ENCODE peak calls at places on chromosomes 1 and 21, in eight cellular contexts. O is fibroblast of lung; P is CD8-positive, alpha-beta T cell; Y is AG04450; E is upper lobe of left lung; G is Caco-2; X is GM12865; R is right lobe of liver. H is an unnamed sample.

GRCh38 chr1:26239936-26240335 is 5.9 kb downstream of the CEP85 start:
- DNase-seq in P (no peak), O (no peak), Y (no peak), R (no peak), G (no peak), X (no peak), E (no peak), H (no peak)

GRCh38 chr1:205517288-205517687 is 12.8 kb downstream of the CDK18 start:
- DNase-seq in E (no peak), O (no peak), X (no peak), R (no peak), G (no peak), P (no peak), Y (no peak), H (no peak)

GRCh38 chr1:2350486-2350885 is 40.9 kb downstream of the MORN1 start:
- DNase-seq in Y (no peak), R (no peak), G (no peak), E (peak), P (no peak), O (no peak), X (no peak), H (no peak)

GRCh38 chr1:99602404-99602969 is 43.4 kb upstream of the PALMD start:
- DNase-seq in O (no peak), E (no peak), G (no peak), R (no peak), P (no peak), Y (no peak), X (no peak), H (no peak)

GRCh38 chr1:22500476-22500875 is 48.8 kb downstream of the ZBTB40 start:
- DNase-seq in Y (peak), G (no peak), P (no peak), R (peak), O (peak), E (no peak), X (no peak), H (no peak)

GRCh38 chr21:39313042-39313456 is 383 bp downstream of the BRWD1 start:
- DNase-seq in G (no peak), R (peak), E (peak), Y (no peak), P (peak), O (no peak), X (peak), H (peak)

GRCh38 chr1:180168786-180169640 is 14.3 kb downstream of the QSOX1 start:
- DNase-seq in E (no peak), R (peak), G (peak), Y (no peak), P (no peak), X (peak), O (peak), H (no peak)

GRCh38 chr1:246214708-246215504 is 292.2 kb downstream of the SMYD3 start:
- DNase-seq in O (peak), X (peak), P (no peak), G (no peak), R (no peak), E (no peak), Y (peak), H (no peak)

GRCh38 chr1:166870584-166870983 is 5.5 kb downstream of the TADA1 start:
- DNase-seq in Y (no peak), E (no peak), P (no peak), R (peak), X (no peak), O (no peak), G (no peak), H (no peak)

GRCh38 chr1:167474191-167474641 is 44.1 kb downstream of the CD247 start:
- DNase-seq in G (no peak), X (no peak), E (no peak), O (no peak), Y (no peak), P (no peak), R (no peak), H (no peak)

GRCh38 chr1:12572506-12572905 is 45.5 kb downstream of the DHRS3 start:
- DNase-seq in Y (no peak), G (no peak), R (no peak), E (no peak), X (no peak), O (no peak), P (no peak), H (no peak)

GRCh38 chr1:85297855-85298629 is 21.6 kb upstream of the BCL10 start:
- DNase-seq in O (peak), R (no peak), E (no peak), X (peak), P (peak), G (no peak), Y (peak), H (no peak)

GRCh38 chr1:26021647-26022403 is at the start of gene EXTL1:
- DNase-seq in Y (no peak), X (no peak), P (no peak), G (peak), R (no peak), O (peak), E (peak), H (no peak)

GRCh38 chr1:109823543-109824348 is 60.0 kb upstream of the EPS8L3 start:
- DNase-seq in O (peak), G (peak), Y (no peak), X (no peak), E (peak), P (no peak), R (no peak), H (no peak)

GRCh38 chr1:27824411-27824810 is 6.2 kb upstream of the PPP1R8 start:
- DNase-seq in E (no peak), O (no peak), X (no peak), R (no peak), G (no peak), P (no peak), Y (no peak), H (no peak)

GRCh38 chr1:3604468-3604974 is 6.8 kb downstream of the MEGF6 start:
- DNase-seq in P (no peak), E (no peak), G (no peak), R (no peak), O (no peak), Y (no peak), X (no peak), H (no peak)

GRCh38 chr1:228927947-228928898 is 192.9 kb downstream of the RHOU start:
- DNase-seq in Y (no peak), O (peak), X (peak), E (no peak), G (no peak), P (no peak), R (no peak), H (no peak)

GRCh38 chr21:33951276-33952178 is 35.9 kb upstream of the ATP5PO start:
- DNase-seq in R (no peak), O (no peak), E (no peak), P (no peak), X (peak), G (no peak), Y (no peak), H (no peak)

GRCh38 chr1:185720633-185721272 is 13.4 kb upstream of the HMCN1 start:
- DNase-seq in G (peak), P (no peak), E (no peak), Y (no peak), X (peak), O (peak), R (no peak), H (no peak)

DNA sequence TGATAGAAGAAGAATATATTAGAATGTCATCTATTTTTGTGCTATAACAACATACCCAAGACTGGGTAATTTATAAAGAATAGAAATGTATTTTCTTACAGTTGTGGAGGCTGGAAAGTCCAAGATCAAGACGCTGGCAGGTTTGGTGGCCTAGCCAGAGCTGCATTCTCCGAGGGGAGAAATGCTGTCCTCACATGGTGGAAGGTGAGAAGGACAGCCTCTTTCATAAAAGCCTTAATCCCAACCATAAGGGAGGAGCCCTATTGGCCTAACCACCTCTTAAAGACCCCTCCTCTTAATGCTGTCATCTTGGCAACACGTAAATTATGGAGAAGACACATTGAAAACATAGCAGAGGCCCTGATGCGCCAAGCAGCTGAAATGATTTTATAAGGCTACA is 60.1 kb upstream of the KAZN start:
- DNase-seq in G (no peak), Y (no peak), E (no peak), X (no peak), R (no peak), O (no peak), P (no peak), H (no peak)
- TF ChIP-seq CTCF in G (no peak), Y (peak), E (no peak), X (peak), R (no peak), O (peak), P (no peak), H (no peak)

GRCh38 chr1:66331641-66332523 is 202.1 kb upstream of the SGIP1 start:
- DNase-seq in P (peak), O (peak), E (no peak), Y (peak), X (peak), G (no peak), R (peak), H (no peak)
- TF ChIP-seq CTCF in P (no peak), O (no peak), E (no peak), Y (peak), X (no peak), G (no peak), R (no peak), H (peak)

GRCh38 chr1:212513586-212513985 is 80.9 kb downstream of the NENF start:
- DNase-seq in Y (no peak), R (no peak), X (no peak), G (no peak), O (no peak), E (peak), P (no peak), H (no peak)

GRCh38 chr1:212514782-212515181 is 82.1 kb downstream of the NENF start:
- DNase-seq in G (no peak), E (peak), O (no peak), Y (no peak), R (no peak), P (no peak), X (no peak), H (peak)

GRCh38 chr1:212512731-212513559 is 80.2 kb downstream of the NENF start:
- DNase-seq in G (no peak), E (no peak), P (no peak), Y (no peak), R (no peak), O (no peak), X (peak), H (no peak)

GRCh38 chr1:212515329-212515760 is 82.6 kb downstream of the NENF start:
- DNase-seq in O (no peak), X (no peak), R (no peak), E (no peak), Y (no peak), G (no peak), P (no peak), H (no peak)

DNA sequence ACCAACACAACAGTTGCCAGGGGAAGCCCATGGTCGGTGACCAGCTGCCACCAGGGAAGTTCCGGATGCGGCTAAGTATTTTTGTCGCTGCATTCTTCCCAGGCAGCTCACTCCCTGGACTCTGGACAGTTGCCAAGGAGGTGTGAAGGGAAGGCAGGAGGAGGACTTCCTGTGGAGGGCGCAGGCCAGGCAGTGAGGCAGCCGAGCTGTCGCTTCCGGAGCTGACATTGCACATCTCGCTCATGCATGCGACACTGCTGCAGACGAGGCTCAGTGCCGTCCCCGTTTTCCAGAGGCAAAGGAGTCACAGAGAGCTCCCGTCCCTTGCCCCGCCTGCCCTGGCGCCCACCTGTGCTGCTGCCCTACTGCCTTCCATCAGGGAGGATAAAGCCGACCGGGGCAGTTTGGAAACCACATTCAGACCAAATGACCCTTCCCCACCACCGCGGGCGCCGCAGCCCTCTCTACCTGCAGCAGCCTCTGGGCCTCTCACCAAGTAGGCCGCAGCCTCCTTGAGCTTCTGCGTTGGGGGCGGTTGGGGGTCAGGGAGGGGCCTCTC is 81.4 kb downstream of the NENF start:
- DNase-seq in R (no peak), G (no peak), X (peak), Y (no peak), E (peak), P (no peak), O (peak), H (no peak)
- TF ChIP-seq CTCF in R (no peak), G (no peak), X (no peak), Y (no peak), E (no peak), P (no peak), O (no peak), H (no peak)

DNA sequence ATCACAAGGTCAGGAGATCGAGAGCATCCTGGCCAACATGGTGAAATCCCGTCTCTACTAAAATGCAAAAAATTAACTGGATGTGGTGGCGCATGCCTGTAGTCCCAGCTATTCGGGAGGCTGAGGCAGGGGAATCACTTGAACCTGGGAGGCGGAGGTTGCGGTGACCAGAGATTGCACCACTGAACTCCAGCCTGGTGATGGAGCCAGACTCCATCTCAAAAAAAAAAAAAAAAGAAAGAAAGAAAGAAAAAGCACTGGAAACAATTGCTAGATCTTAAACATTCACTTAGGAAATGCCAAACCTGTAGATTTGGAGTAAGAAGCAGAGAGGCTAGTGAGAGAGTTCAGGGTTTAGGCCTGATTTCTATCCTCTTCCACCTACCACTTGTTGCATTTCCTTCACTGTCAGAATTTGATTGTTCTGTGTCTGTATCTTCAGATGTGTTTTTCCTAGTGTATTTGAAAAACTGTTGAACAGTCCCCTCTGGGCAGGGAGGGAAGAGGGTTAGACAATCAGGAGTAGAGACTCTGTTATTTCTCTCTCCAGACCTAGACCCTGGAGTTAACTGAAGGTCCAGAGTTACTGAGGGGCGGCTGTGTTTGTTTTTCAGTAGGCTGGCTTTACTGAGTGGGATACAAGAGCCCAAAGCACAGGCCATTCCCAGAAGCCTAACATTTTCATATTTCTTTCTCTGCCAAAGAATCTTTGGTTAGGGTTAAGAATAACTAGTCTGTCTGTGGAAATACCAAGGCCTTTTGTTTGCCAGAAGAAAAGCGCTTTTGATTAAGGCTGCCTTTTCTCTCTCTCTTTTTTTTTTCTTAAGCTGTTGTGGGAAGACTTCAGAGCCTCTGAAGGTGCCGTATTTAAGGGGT is 31.1 kb upstream of the MACF1 start:
- DNase-seq in R (no peak), O (no peak), P (no peak), Y (no peak), X (no peak), G (no peak), E (no peak), H (no peak)
- TF ChIP-seq CTCF in R (no peak), O (no peak), P (no peak), Y (no peak), X (no peak), G (no peak), E (no peak), H (no peak)

GRCh38 chr1:202888507-202889360 is at the start of gene RABIF:
- DNase-seq in Y (peak), X (peak), E (peak), O (peak), R (peak), G (peak), P (peak), H (peak)
- TF ChIP-seq CTCF in Y (peak), X (no peak), E (no peak), O (no peak), R (peak), G (no peak), P (no peak), H (peak)

GRCh38 chr1:190323530-190323929 is 154.1 kb downstream of the BRINP3 start:
- DNase-seq in G (no peak), Y (no peak), P (no peak), R (no peak), E (no peak), X (no peak), O (no peak), H (no peak)

DNA sequence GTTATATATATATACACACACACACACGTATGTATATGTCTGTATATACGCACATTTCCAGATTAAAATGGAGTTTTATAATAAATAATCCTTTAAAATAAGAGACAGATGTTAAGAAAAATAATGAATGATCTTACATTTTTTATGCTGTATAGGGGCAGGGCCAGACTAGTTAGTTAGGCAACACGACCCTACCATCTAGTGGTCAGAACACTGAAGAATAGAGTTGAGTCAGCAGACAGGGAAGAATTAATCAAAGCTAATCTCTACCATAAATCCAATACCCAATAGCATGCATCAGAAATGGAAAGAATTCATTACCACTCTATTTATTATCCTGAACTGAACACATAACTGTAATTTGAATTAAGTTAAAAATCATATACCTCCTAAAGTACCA is 156.7 kb downstream of the BRINP3 start:
- DNase-seq in R (no peak), Y (peak), E (no peak), P (no peak), X (no peak), G (peak), O (peak), H (no peak)
- TF ChIP-seq CTCF in R (no peak), Y (peak), E (no peak), P (no peak), X (no peak), G (no peak), O (peak), H (peak)

H was measured in progenitor cell of endocrine pancreas.